ENCODE peak calls at places on chromosome 13, in seven cellular contexts. T is BJ, R is lower leg skin, N is HCT116, A is astrocyte of the cerebellum, L is fibroblast of the aortic adventitia, M is HFFc6. V is an unnamed sample.

GRCh38 chr13:24068472-24068871 is 92.0 kb upstream of the SPATA13 start:
- DNase-seq in T (no peak), R (no peak), N (no peak), A (no peak), L (no peak), M (peak; percentile 40), V (no peak)

GRCh38 chr13:83085186-83085900 is 796.9 kb downstream of the SLITRK1 start:
- DNase-seq in T (peak; percentile 11), R (no peak), N (no peak), A (no peak), L (peak; percentile 59), M (peak; percentile 24), V (peak; percentile 11)

GRCh38 chr13:106129273-106129672 is 406.2 kb downstream of the EFNB2 start:
- DNase-seq in T (no peak), R (no peak), N (no peak), A (no peak), L (no peak), M (no peak), V (no peak)

GRCh38 chr13:25095862-25096453 is at the start of gene PABPC3:
- DNase-seq in T (no peak), R (no peak), N (no peak), A (no peak), L (no peak), M (no peak), V (no peak)

GRCh38 chr13:41694902-41695301 is 237.6 kb downstream of the RGCC start:
- DNase-seq in T (peak; percentile 95), R (no peak), N (peak; percentile 50), A (peak; percentile 93), L (peak; percentile 97), M (peak; percentile 92), V (peak; percentile 85)

GRCh38 chr13:104833221-104833620 is 1702.2 kb downstream of the EFNB2 start:
- DNase-seq in T (no peak), R (no peak), N (no peak), A (no peak), L (no peak), M (no peak), V (no peak)

GRCh38 chr13:109655206-109655600 is 131.2 kb downstream of the IRS2 start:
- DNase-seq in T (no peak), R (no peak), N (no peak), A (no peak), L (no peak), M (no peak), V (no peak)

GRCh38 chr13:44903596-44903995 is 85.7 kb downstream of the NUFIP1 start:
- DNase-seq in T (peak; percentile 79), R (peak; percentile 94), N (no peak), A (peak; percentile 85), L (peak; percentile 95), M (peak; percentile 88), V (no peak)

GRCh38 chr13:29761160-29761559 is 89.3 kb downstream of the UBL3 start:
- DNase-seq in T (no peak), R (no peak), N (no peak), A (no peak), L (no peak), M (no peak), V (no peak)

GRCh38 chr13:53191091-53191490 is 162.5 kb downstream of the OLFM4 start:
- DNase-seq in T (no peak), R (no peak), N (no peak), A (no peak), L (no peak), M (peak; percentile 2), V (peak; percentile 51)

GRCh38 chr13:112056284-112056727 is 10.6 kb upstream of the SOX1 start:
- DNase-seq in T (no peak), R (no peak), N (no peak), A (no peak), L (no peak), M (no peak), V (no peak)

GRCh38 chr13:23724196-23724970 is 154.2 kb downstream of the TNFRSF19 start:
- DNase-seq in T (no peak), R (no peak), N (no peak), A (no peak), L (peak; percentile 37), M (peak; percentile 22), V (no peak)

GRCh38 chr13:109468123-109468522 is 318.3 kb downstream of the IRS2 start:
- DNase-seq in T (no peak), R (no peak), N (no peak), A (no peak), L (no peak), M (no peak), V (no peak)

GRCh38 chr13:35164324-35164932 is 222.4 kb downstream of the NBEA start:
- DNase-seq in T (no peak), R (no peak), N (peak; percentile 15), A (no peak), L (peak; percentile 56), M (peak; percentile 41), V (peak; percentile 27)

GRCh38 chr13:27151798-27152599 is 19.6 kb downstream of the USP12 start:
- DNase-seq in T (no peak), R (no peak), N (no peak), A (no peak), L (no peak), M (no peak), V (no peak)

GRCh38 chr13:106103779-106104178 is 431.7 kb downstream of the EFNB2 start:
- DNase-seq in T (peak; percentile 70), R (no peak), N (peak; percentile 34), A (no peak), L (no peak), M (peak; percentile 88), V (no peak)

GRCh38 chr13:107066355-107066754 is 498.4 kb upstream of the ARGLU1 start:
- DNase-seq in T (no peak), R (no peak), N (no peak), A (no peak), L (no peak), M (no peak), V (no peak)

GRCh38 chr13:70391678-70392077 is 283.4 kb upstream of the KLHL1 start:
- DNase-seq in T (no peak), R (no peak), N (no peak), A (no peak), L (no peak), M (no peak), V (no peak)

GRCh38 chr13:73274147-73274546 is 215.3 kb downstream of the KLF5 start:
- DNase-seq in T (peak; percentile 44), R (no peak), N (no peak), A (no peak), L (peak; percentile 45), M (peak; percentile 64), V (no peak)

GRCh38 chr13:34469212-34469983 is 472.7 kb upstream of the NBEA start:
- DNase-seq in T (no peak), R (no peak), N (no peak), A (peak; percentile 44), L (peak; percentile 41), M (no peak), V (peak; percentile 62)

GRCh38 chr13:33087091-33087490 is 70.9 kb downstream of the KL start:
- DNase-seq in T (no peak), R (no peak), N (no peak), A (no peak), L (no peak), M (no peak), V (no peak)

GRCh38 chr13:33092422-33092987 is 76.3 kb downstream of the KL start:
- DNase-seq in T (no peak), R (no peak), N (no peak), A (no peak), L (peak; percentile 43), M (no peak), V (no peak)

GRCh38 chr13:33089311-33089710 is 73.1 kb downstream of the KL start:
- DNase-seq in T (no peak), R (no peak), N (no peak), A (no peak), L (no peak), M (no peak), V (no peak)

GRCh38 chr13:33090755-33091454 is 74.7 kb downstream of the KL start:
- DNase-seq in T (no peak), R (no peak), N (no peak), A (no peak), L (no peak), M (no peak), V (no peak)

DNA sequence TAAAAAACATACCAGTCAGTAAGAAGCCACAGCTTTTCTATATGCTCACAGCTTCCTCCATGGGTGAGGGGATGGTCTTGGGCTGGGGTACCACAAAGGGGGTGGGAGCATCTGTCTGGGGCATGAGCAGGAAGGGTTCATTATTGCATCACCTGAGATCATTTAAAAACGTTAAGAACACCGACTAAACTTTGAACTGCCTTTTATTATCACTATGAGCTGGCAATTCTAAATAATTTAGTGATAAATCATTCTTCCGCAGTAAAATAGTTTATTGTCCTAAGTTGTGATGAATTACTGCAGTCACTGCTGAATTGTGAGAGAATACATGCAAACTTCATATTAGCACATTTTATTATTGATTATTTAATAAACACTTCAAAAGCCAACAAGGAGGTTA is 71.6 kb downstream of the KL start:
- DNase-seq in T (no peak), R (no peak), N (no peak), A (no peak), L (peak; percentile 31), M (no peak), V (peak; percentile 25)
- TF ChIP-seq CTCF in T (no peak), R (no peak), N (no peak), A (no peak), L (no peak), M (no peak), V (no peak)

GRCh38 chr13:74573654-74574053 is 439.4 kb upstream of the KLF12 start:
- DNase-seq in T (no peak), R (no peak), N (no peak), A (no peak), L (no peak), M (no peak), V (no peak)
- TF ChIP-seq CTCF in T (peak; percentile 31), R (no peak), N (peak; percentile 43), A (peak; percentile 13), L (peak; percentile 19), M (peak; percentile 60), V (no peak)

DNA sequence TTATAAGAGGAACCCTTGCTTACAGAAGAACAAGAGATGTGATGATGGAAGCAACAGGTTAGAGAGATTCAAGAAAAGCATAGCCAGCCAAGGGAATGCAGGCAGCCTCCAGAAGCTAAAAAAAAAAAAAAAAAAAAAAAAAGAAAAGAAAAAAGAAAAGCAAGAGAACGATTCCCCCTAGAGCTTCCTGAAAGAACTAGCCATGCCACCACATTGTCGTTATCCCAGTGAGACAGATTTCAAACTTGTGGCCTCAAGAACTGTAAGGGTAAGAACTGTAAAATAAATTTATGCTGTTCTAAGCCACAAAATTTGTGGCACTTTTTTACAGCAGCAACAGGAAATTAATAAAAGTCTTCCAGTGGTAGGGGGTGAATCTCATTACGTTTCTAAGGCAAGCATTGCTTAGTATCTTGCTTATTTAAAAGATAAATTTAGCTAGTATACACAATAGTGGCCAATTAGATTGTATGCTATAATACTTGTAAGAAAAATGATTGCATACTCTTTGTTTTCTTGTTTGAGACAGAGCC is 21.8 kb downstream of the RFXAP start:
- DNase-seq in T (no peak), R (no peak), N (no peak), A (no peak), L (no peak), M (no peak), V (no peak)
- TF ChIP-seq CTCF in T (no peak), R (no peak), N (no peak), A (no peak), L (no peak), M (no peak), V (no peak)

DNA sequence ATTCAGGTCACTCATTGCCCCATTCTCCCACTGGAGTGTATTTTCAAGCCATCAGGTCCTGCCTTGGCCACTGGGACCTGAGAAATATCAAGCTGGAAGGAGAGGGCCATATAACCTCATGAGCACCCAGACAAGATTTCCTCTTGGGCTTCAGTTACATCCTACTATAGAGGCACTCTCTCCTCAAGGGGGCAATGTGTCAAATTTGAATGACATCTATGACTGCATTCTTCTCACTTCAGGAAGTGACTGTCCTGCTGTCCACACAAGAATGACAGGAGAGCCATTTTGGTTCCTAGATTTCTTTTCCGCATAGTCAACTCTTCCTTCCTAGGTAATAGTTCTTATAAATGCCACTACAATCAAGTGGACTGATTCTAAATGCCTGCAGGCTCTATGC is 416.2 kb downstream of the DIAPH3 start:
- DNase-seq in T (no peak), R (no peak), N (peak; percentile 3), A (no peak), L (no peak), M (no peak), V (no peak)
- TF ChIP-seq CTCF in T (no peak), R (no peak), N (peak; percentile 18), A (no peak), L (no peak), M (peak; percentile 37), V (no peak)